ENCODE peak calls at places on chromosome 5, in eight cellular contexts. J is HCT116, R is upper lobe of left lung, O is K562, N is Panc1, T is HepG2, F is GM23338, L is GM12878. M is an unnamed sample.
A peak's percentile ranks its signal among the peaks of the same experiment; 100 is the strongest.

GRCh38 chr5:136075339-136075885 is 46.6 kb downstream of the TGFBI start:
- ATAC-seq in J (no peak), R (no peak), O (no peak), N (no peak), T (peak; percentile 31), F (no peak), L (peak; percentile 20), M (no peak)

GRCh38 chr5:6752236-6752635 is 39.0 kb downstream of the TENT4A start:
- ATAC-seq in J (no peak), R (no peak), O (no peak), N (no peak), T (no peak), F (no peak), L (no peak), M (no peak)

GRCh38 chr5:55306641-55307382 is 682 bp downstream of the DHX29 start:
- ATAC-seq in J (peak; percentile 6), R (no peak), O (peak; percentile 37), N (no peak), T (peak; percentile 59), F (peak; percentile 6), L (peak; percentile 7), M (no peak)

GRCh38 chr5:148836272-148837250 is 10.2 kb downstream of the ADRB2 start:
- ATAC-seq in J (no peak), R (no peak), O (no peak), N (no peak), T (no peak), F (no peak), L (no peak), M (no peak)

GRCh38 chr5:170597109-170597741 is 93.4 kb downstream of the KCNIP1 start:
- ATAC-seq in J (peak; percentile 42), R (no peak), O (no peak), N (no peak), T (no peak), F (no peak), L (peak; percentile 49), M (peak; percentile 18)

GRCh38 chr5:52657231-52657645 is 130.5 kb upstream of the ITGA1 start:
- ATAC-seq in J (peak; percentile 61), R (no peak), O (no peak), N (peak; percentile 42), T (no peak), F (no peak), L (peak; percentile 31), M (no peak)

GRCh38 chr5:81252904-81253303 is 19.8 kb downstream of the CKMT2 start:
- ATAC-seq in J (no peak), R (no peak), O (no peak), N (no peak), T (no peak), F (no peak), L (no peak), M (no peak)

GRCh38 chr5:80215523-80215922 is 40.3 kb downstream of the SERINC5 start:
- ATAC-seq in J (no peak), R (no peak), O (no peak), N (no peak), T (peak; percentile 76), F (no peak), L (no peak), M (no peak)

GRCh38 chr5:141398608-141399007 is 861 bp downstream of the PCDHGB5 start:
- ATAC-seq in J (no peak), R (no peak), O (no peak), N (no peak), T (no peak), F (no peak), L (no peak), M (no peak)

GRCh38 chr5:59123595-59124561 is 541.0 kb downstream of the RAB3C start:
- ATAC-seq in J (no peak), R (no peak), O (no peak), N (no peak), T (no peak), F (no peak), L (peak; percentile 40), M (no peak)
- TF ChIP-seq POLR2AphosphoS5 in J (no peak), R (no peak), O (no peak), N (no peak), T (no peak), F (no peak), L (no peak), M (no peak)

DNA sequence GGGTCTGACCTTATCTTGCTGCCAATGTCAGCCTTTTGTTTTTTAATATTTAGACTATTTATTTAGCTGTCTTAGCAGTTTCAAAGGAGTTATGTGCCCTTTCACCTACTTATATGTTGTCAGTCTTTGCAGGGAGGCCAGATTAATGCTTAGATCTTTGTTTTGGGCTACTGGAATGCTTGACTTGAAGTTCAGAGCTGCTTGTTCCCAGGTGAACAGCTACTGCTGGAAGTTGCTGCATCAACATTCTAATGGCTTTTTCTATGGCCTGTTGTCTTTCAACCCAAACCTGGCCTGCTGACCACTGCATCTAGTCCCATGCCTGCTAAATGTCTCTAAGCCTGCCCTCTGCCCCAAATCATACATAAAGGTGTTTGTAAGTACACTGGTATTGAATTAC is 3.0 kb downstream of the SLC22A5 start:
- ATAC-seq in J (no peak), R (no peak), O (no peak), N (no peak), T (no peak), F (no peak), L (no peak), M (no peak)
- H3K4me3 ChIP-seq in J (no peak overlapping the region), R (no peak overlapping the region), O (no peak overlapping the region), N (no peak overlapping the region), T (no peak overlapping the region), F (no peak overlapping the region), L (no peak overlapping the region), M (no peak overlapping the region)

GRCh38 chr5:137627293-137627692 is 108.6 kb downstream of the KLHL3 start:
- ATAC-seq in J (no peak), R (no peak), O (no peak), N (no peak), T (no peak), F (no peak), L (no peak), M (no peak)

GRCh38 chr5:137622850-137623249 is 113.0 kb downstream of the KLHL3 start:
- ATAC-seq in J (peak; percentile 73), R (peak; percentile 47), O (no peak), N (no peak), T (peak; percentile 87), F (no peak), L (peak; percentile 80), M (peak; percentile 57)

GRCh38 chr5:137621861-137622823 is 113.7 kb downstream of the KLHL3 start:
- ATAC-seq in J (no peak), R (no peak), O (no peak), N (no peak), T (peak; percentile 49), F (no peak), L (no peak), M (peak; percentile 40)

GRCh38 chr5:137627730-137628129 is 108.2 kb downstream of the KLHL3 start:
- ATAC-seq in J (no peak), R (no peak), O (no peak), N (peak; percentile 43), T (no peak), F (no peak), L (no peak), M (no peak)

GRCh38 chr5:137624786-137625349 is 111.0 kb downstream of the KLHL3 start:
- ATAC-seq in J (no peak), R (no peak), O (no peak), N (no peak), T (no peak), F (no peak), L (no peak), M (no peak)
- TF ChIP-seq POLR2AphosphoS5 in J (no peak), R (no peak), O (no peak), N (no peak), T (no peak), F (no peak), L (no peak), M (no peak)

GRCh38 chr5:134006119-134006514 is 1.3 kb upstream of the VDAC1 start:
- ATAC-seq in J (no peak), R (no peak), O (no peak), N (no peak), T (no peak), F (peak; percentile 2), L (no peak), M (no peak)
- H3K4me3 ChIP-seq in J (peak overlapping the region; percentile 87), R (peak overlapping the region; percentile 94), O (no peak overlapping the region), N (no peak overlapping the region), T (peak overlapping the region; percentile 96), F (peak overlapping the region; percentile 93), L (no peak overlapping the region), M (peak overlapping the region; percentile 98)

DNA sequence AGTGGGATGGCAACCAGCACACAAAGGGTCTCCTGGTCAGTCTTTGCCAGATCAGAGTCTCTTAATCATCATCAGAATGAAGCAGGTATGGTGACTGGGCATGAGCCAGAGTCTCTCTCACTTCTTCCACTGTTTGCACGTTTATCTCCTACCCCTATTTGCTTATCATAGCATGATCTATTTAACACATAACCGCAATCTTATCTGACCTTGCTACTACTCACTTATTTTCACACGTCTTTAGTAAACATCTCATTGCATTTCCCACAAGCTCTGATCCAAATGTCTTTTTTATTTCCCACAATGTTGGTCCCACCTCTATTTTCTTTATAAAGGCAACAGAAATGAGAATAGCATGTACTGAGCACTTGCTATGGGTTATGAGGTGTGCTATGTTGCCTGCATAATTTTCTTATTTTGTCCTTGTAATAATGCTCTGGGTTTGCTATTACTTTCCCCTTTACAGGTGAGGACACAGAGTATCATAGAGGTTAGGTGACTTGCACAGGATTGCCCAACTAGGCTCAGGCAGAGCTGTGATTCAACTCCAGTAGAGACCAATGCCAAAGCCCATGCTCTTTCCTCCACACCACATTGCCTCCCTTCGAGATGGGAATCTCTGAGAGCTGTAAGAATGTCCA is 39.7 kb upstream of the IL7R start:
- ATAC-seq in J (no peak), R (no peak), O (no peak), N (no peak), T (no peak), F (no peak), L (no peak), M (no peak)
- TF ChIP-seq POLR2AphosphoS5 in J (no peak), R (no peak), O (no peak), N (no peak), T (no peak), F (no peak), L (no peak), M (no peak)

M was measured in gastroesophageal sphincter.